ENCODE peak calls at places on chromosome 12, in six cellular contexts. B is AG04449, V is putamen, G is pancreas, I is GM12892, H is Ammon's horn. W is an unnamed sample.

GRCh38 chr12:91361864-91362263 is 179.2 kb upstream of the DCN start:
- DNase-seq in I (no peak), G (no peak), B (no peak), H (peak), V (peak), W (no peak)

GRCh38 chr12:64742371-64742770 is 16.8 kb downstream of the GNS start:
- DNase-seq in H (no peak), B (no peak), G (no peak), I (no peak), V (no peak), W (no peak)

GRCh38 chr12:38386238-38386985 is 69.8 kb downstream of the ALG10B start:
- DNase-seq in V (no peak), B (no peak), H (no peak), I (no peak), G (no peak), W (no peak)

GRCh38 chr12:17097674-17098073 is 491.7 kb upstream of the LMO3 start:
- DNase-seq in B (no peak), V (no peak), H (no peak), I (no peak), G (no peak), W (no peak)

GRCh38 chr12:122104844-122105243 is 26.3 kb downstream of the MLXIP start:
- DNase-seq in G (no peak), V (no peak), I (no peak), H (no peak), B (no peak), W (no peak)

GRCh38 chr12:89160716-89161123 is 191.6 kb downstream of the DUSP6 start:
- DNase-seq in B (no peak), V (no peak), I (no peak), H (peak), G (no peak), W (peak)

GRCh38 chr12:109553929-109554500 is 19.3 kb downstream of the MMAB start:
- DNase-seq in H (no peak), I (no peak), B (no peak), G (no peak), V (no peak), W (no peak)

GRCh38 chr12:95169368-95169767 is 47.9 kb downstream of the FGD6 start:
- DNase-seq in B (peak), I (no peak), H (no peak), G (no peak), V (no peak), W (peak)

GRCh38 chr12:6871052-6871957 is 1.8 kb downstream of the SPSB2 start:
- DNase-seq in B (no peak), V (no peak), G (no peak), H (peak), I (no peak), W (no peak)

GRCh38 chr12:40692617-40693502 is 621 bp downstream of the CNTN1 start:
- DNase-seq in G (peak), B (no peak), V (peak), I (no peak), H (peak), W (no peak)

GRCh38 chr12:47881041-47881440 is 23.8 kb downstream of the VDR start:
- DNase-seq in I (no peak), B (no peak), V (no peak), G (no peak), H (no peak), W (no peak)

GRCh38 chr12:100154472-100155247 is 12.0 kb upstream of the BLTP3B start:
- DNase-seq in V (no peak), B (no peak), I (peak), H (peak), G (peak), W (no peak)

GRCh38 chr12:3770891-3771290 is 18.0 kb upstream of the CRACR2A start:
- DNase-seq in I (no peak), H (no peak), B (no peak), G (no peak), V (no peak), W (no peak)

GRCh38 chr12:104121001-104121400 is 17.0 kb downstream of the NFYB start:
- DNase-seq in G (no peak), V (peak), H (no peak), B (no peak), I (no peak), W (no peak)

GRCh38 chr12:124804011-124804621 is 59.5 kb downstream of the SCARB1 start:
- DNase-seq in B (no peak), G (no peak), I (no peak), H (peak), V (peak), W (no peak)

GRCh38 chr12:77130193-77130592 is 64.8 kb upstream of the E2F7 start:
- DNase-seq in H (no peak), B (no peak), V (no peak), I (no peak), G (no peak), W (no peak)

GRCh38 chr12:24754690-24755638 is 193.9 kb downstream of the BCAT1 start:
- DNase-seq in I (no peak), G (no peak), V (peak), B (peak), H (no peak), W (peak)

GRCh38 chr12:131644481-131644880 is 66.4 kb upstream of the SFSWAP start:
- DNase-seq in V (no peak), H (no peak), G (no peak), B (no peak), I (no peak), W (no peak)

GRCh38 chr12:57278465-57279453 is 27.8 kb upstream of the STAC3 start:
- DNase-seq in I (no peak), B (no peak), V (no peak), H (no peak), G (no peak), W (no peak)

GRCh38 chr12:75120202-75120774 is 89.4 kb downstream of the KCNC2 start:
- DNase-seq in H (no peak), G (no peak), V (no peak), B (no peak), I (no peak), W (peak)

GRCh38 chr12:26845984-26846383 is 13.0 kb upstream of the ITPR2 start:
- DNase-seq in G (no peak), H (no peak), B (peak), V (no peak), I (no peak), W (no peak)

GRCh38 chr12:43069768-43070221 is 480.2 kb upstream of the PRICKLE1 start:
- DNase-seq in I (no peak), B (no peak), H (no peak), G (no peak), V (no peak), W (no peak)

GRCh38 chr12:75814856-75815754 is 216.5 kb downstream of the PHLDA1 start:
- DNase-seq in V (peak), I (no peak), H (peak), B (peak), G (no peak), W (peak)

GRCh38 chr12:90652280-90652679 is 302.7 kb downstream of the CCER1 start:
- DNase-seq in V (no peak), G (no peak), B (no peak), I (no peak), H (no peak), W (no peak)

GRCh38 chr12:15589328-15590032 is 199.7 kb downstream of the EPS8 start:
- DNase-seq in B (no peak), G (no peak), H (no peak), V (no peak), I (no peak), W (no peak)

GRCh38 chr12:117968826-117969659 is at the start of gene KSR2:
- DNase-seq in H (peak), G (peak), B (no peak), I (peak), V (peak), W (no peak)

W was measured in GM04504.